ENCODE peak calls at places on chromosomes 7 and 10, in ten cellular contexts. Q, A, T, U, L, K, Y, Z, E and S are unnamed samples.
A peak's percentile ranks its signal among the peaks of the same experiment; 100 is the strongest.

GRCh38 chr7:47381132-47381495 is 200.8 kb downstream of the TNS3 start:
- DNase-seq in Q (no peak), A (no peak), T (no peak), U (no peak), L (no peak), K (no peak), Y (no peak), Z (no peak), E (no peak), S (no peak)

GRCh38 chr7:107025449-107026103 is 18.9 kb upstream of the PRKAR2B start:
- DNase-seq in Q (no peak), A (peak; percentile 32), T (no peak), U (no peak), L (no peak), K (peak; percentile 58), Y (no peak), Z (no peak), E (no peak), S (peak; percentile 31)

GRCh38 chr7:150567846-150568245 is 656 bp downstream of the GIMAP4 start:
- DNase-seq in Q (no peak), A (no peak), T (no peak), U (no peak), L (no peak), K (no peak), Y (no peak), Z (no peak), E (no peak), S (no peak)

GRCh38 chr10:83612050-83612449 is 527.3 kb upstream of the GHITM start:
- DNase-seq in Q (peak; percentile 53), A (peak; percentile 83), T (peak; percentile 25), U (no peak), L (no peak), K (peak; percentile 76), Y (no peak), Z (no peak), E (no peak), S (peak; percentile 8)

GRCh38 chr7:137591444-137591843 is 247.9 kb upstream of the PTN start:
- DNase-seq in Q (peak; percentile 31), A (peak; percentile 64), T (peak; percentile 32), U (no peak), L (no peak), K (peak; percentile 70), Y (no peak), Z (no peak), E (peak; percentile 21), S (peak; percentile 49)

GRCh38 chr7:107392811-107393210 is 77.0 kb upstream of the GPR22 start:
- DNase-seq in Q (no peak), A (no peak), T (no peak), U (no peak), L (no peak), K (no peak), Y (no peak), Z (no peak), E (no peak), S (no peak)

GRCh38 chr10:5500162-5500670 is 846 bp upstream of the CALML5 start:
- DNase-seq in Q (no peak), A (no peak), T (no peak), U (no peak), L (no peak), K (no peak), Y (peak; percentile 29), Z (no peak), E (no peak), S (no peak)

GRCh38 chr7:19561121-19561805 is 147.6 kb downstream of the POLR1F start:
- DNase-seq in Q (no peak), A (peak; percentile 82), T (peak; percentile 10), U (no peak), L (no peak), K (peak; percentile 92), Y (no peak), Z (no peak), E (no peak), S (peak; percentile 88)

GRCh38 chr10:127945948-127946347 is 39.0 kb downstream of the PTPRE start:
- DNase-seq in Q (no peak), A (no peak), T (no peak), U (no peak), L (no peak), K (no peak), Y (no peak), Z (peak; percentile 61), E (no peak), S (no peak)

GRCh38 chr10:127945335-127945734 is 38.4 kb downstream of the PTPRE start:
- DNase-seq in Q (no peak), A (no peak), T (peak; percentile 78), U (no peak), L (no peak), K (peak; percentile 54), Y (no peak), Z (peak; percentile 48), E (peak; percentile 4), S (no peak)

GRCh38 chr10:127943336-127943910 is 36.5 kb downstream of the PTPRE start:
- DNase-seq in Q (no peak), A (no peak), T (no peak), U (no peak), L (no peak), K (no peak), Y (no peak), Z (no peak), E (no peak), S (no peak)

GRCh38 chr10:127942811-127943210 is 35.9 kb downstream of the PTPRE start:
- DNase-seq in Q (no peak), A (no peak), T (peak; percentile 61), U (no peak), L (no peak), K (peak; percentile 49), Y (no peak), Z (no peak), E (peak; percentile 2), S (no peak)

GRCh38 chr10:127944256-127944655 is 37.4 kb downstream of the PTPRE start:
- DNase-seq in Q (no peak), A (no peak), T (no peak), U (no peak), L (no peak), K (no peak), Y (no peak), Z (no peak), E (no peak), S (no peak)
- H3K4me3 ChIP-seq in Q (no peak overlapping the region), A (no peak overlapping the region), T (no peak overlapping the region), U (no peak overlapping the region), L (no peak overlapping the region), K (no peak overlapping the region), Y (no peak overlapping the region), Z (no peak overlapping the region), E (no peak overlapping the region), S (no peak overlapping the region)

DNA sequence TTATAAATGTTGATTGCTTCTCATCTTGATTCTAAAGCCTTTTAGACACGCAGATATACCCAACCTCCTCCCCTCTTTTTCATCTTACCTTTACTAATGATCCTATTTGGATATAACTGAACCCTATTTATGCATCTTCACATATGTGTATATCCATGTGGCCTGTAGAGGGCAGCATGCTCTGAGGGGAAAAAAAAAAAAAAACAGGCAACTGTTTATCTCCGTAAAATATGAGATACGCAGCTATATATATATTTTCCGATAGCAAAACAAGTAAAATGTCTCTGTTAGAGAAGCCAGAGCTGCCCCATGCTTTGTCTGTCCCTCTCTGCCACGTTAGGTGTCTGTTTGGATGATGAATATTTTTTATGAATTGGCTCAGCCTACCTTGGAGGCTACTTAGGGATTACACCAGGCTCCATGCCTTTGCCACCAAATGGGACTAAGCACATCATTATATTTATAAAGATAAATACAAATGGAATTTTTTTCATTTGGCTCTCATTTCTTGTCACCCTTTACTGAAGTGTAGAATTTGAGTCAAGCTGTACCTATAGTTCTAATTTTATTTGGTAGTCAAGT is 174.8 kb upstream of the FZD1 start:
- DNase-seq in Q (no peak), A (peak; percentile 82), T (no peak), U (no peak), L (no peak), K (peak; percentile 65), Y (no peak), Z (peak; percentile 45), E (peak; percentile 16), S (no peak)
- H3K4me3 ChIP-seq in Q (peak overlapping the region; percentile 9), A (peak overlapping the region; percentile 75), T (peak overlapping the region; percentile 9), U (peak overlapping the region; percentile 28), L (no peak overlapping the region), K (peak overlapping the region; percentile 44), Y (peak overlapping the region; percentile 59), Z (no peak overlapping the region), E (no peak overlapping the region), S (no peak overlapping the region)

DNA sequence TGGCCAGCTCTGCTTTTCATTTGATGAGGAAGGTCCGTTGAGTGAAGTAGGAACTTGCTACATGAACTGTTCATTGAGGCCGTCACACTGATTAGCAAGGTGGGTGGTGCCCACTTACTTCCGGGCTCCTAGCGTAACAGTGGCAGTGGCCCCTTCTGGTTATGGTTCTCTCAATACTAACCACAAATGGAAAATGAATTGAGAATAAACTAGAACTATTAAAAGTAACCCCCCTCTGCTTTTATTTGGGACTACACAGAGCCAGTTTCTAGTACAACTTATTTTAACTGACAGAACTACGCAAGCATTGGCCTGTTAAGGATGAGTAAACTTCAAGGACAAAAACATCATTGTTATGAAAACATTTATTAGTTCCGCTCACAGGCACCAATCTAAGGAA is 519.1 kb downstream of the INHBA start:
- DNase-seq in Q (no peak), A (no peak), T (no peak), U (no peak), L (no peak), K (no peak), Y (no peak), Z (no peak), E (no peak), S (no peak)
- H3K4me3 ChIP-seq in Q (no peak overlapping the region), A (no peak overlapping the region), T (no peak overlapping the region), U (no peak overlapping the region), L (no peak overlapping the region), K (no peak overlapping the region), Y (no peak overlapping the region), Z (no peak overlapping the region), E (no peak overlapping the region), S (no peak overlapping the region)

GRCh38 chr7:117480978-117481377 is 1.2 kb downstream of the CFTR start:
- DNase-seq in Q (no peak), A (no peak), T (no peak), U (no peak), L (no peak), K (peak; percentile 3), Y (no peak), Z (no peak), E (no peak), S (no peak)

GRCh38 chr7:117489016-117489415 is 9.2 kb downstream of the CFTR start:
- DNase-seq in Q (no peak), A (no peak), T (no peak), U (no peak), L (no peak), K (no peak), Y (no peak), Z (no peak), E (no peak), S (no peak)

GRCh38 chr7:117489911-117490310 is 10.1 kb downstream of the CFTR start:
- DNase-seq in Q (no peak), A (no peak), T (no peak), U (no peak), L (no peak), K (no peak), Y (no peak), Z (no peak), E (no peak), S (no peak)

GRCh38 chr7:117489435-117489834 is 9.6 kb downstream of the CFTR start:
- DNase-seq in Q (no peak), A (no peak), T (no peak), U (no peak), L (no peak), K (no peak), Y (no peak), Z (no peak), E (no peak), S (no peak)

GRCh38 chr7:117484988-117485655 is 5.3 kb downstream of the CFTR start:
- DNase-seq in Q (no peak), A (no peak), T (no peak), U (no peak), L (no peak), K (no peak), Y (no peak), Z (no peak), E (no peak), S (no peak)
- H3K4me3 ChIP-seq in Q (no peak overlapping the region), A (no peak overlapping the region), T (no peak overlapping the region), U (no peak overlapping the region), L (no peak overlapping the region), K (no peak overlapping the region), Y (no peak overlapping the region), Z (no peak overlapping the region), E (no peak overlapping the region), S (no peak overlapping the region)